ENCODE peak calls at places on chromosomes 6 and 20, in five cellular contexts. X, F, L, I and R are unnamed samples.

GRCh38 chr6:150072201-150072600 is 3.3 kb upstream of the ULBP3 start:
- DNase-seq in F (no peak), I (no peak), L (peak; percentile 16), X (peak; percentile 73), R (no peak)

GRCh38 chr20:61065853-61066252 is 186.2 kb upstream of the CDH4 start:
- DNase-seq in X (no peak), L (no peak), I (no peak), F (no peak), R (no peak)

GRCh38 chr6:134614606-134615485 is 296.9 kb upstream of the SGK1 start:
- DNase-seq in X (no peak), I (no peak), L (no peak), F (no peak), R (no peak)

GRCh38 chr6:108874470-108875160 is 26.4 kb downstream of the ARMC2 start:
- DNase-seq in F (no peak), I (no peak), X (no peak), L (no peak), R (no peak)

GRCh38 chr20:60057866-60058807 is 99.9 kb downstream of the CDH26 start:
- DNase-seq in L (no peak), X (peak; percentile 70), F (no peak), I (no peak), R (peak; percentile 96)

GRCh38 chr20:6017880-6018279 is 36.0 kb downstream of the LRRN4 start:
- DNase-seq in L (no peak), X (no peak), I (no peak), F (no peak), R (no peak)

GRCh38 chr6:16045238-16045637 is 83.6 kb upstream of the MYLIP start:
- DNase-seq in X (no peak), F (no peak), L (no peak), I (no peak), R (no peak)

GRCh38 chr20:21607971-21608735 is 94.3 kb upstream of the NKX2-2 start:
- DNase-seq in I (no peak), X (peak; percentile 77), F (peak; percentile 47), L (peak; percentile 91), R (no peak)

GRCh38 chr6:31834704-31835375 is 7.3 kb downstream of the HSPA1B start:
- DNase-seq in I (peak; percentile 90), X (peak; percentile 89), L (peak; percentile 86), F (no peak), R (no peak)

GRCh38 chr20:58649288-58650180 is 1.5 kb upstream of the STX16 start:
- DNase-seq in F (no peak), I (peak; percentile 78), X (peak; percentile 76), L (no peak), R (no peak)

GRCh38 chr20:47706345-47706744 is 78.9 kb downstream of the SULF2 start:
- DNase-seq in I (no peak), F (no peak), L (no peak), X (no peak), R (no peak)

GRCh38 chr6:170137176-170137891 is 153.5 kb downstream of the DLL1 start:
- DNase-seq in L (no peak), I (peak; percentile 82), F (no peak), X (peak; percentile 80), R (no peak)

GRCh38 chr20:37911838-37912273 is 8.9 kb downstream of the VSTM2L start:
- DNase-seq in F (no peak), I (no peak), L (peak; percentile 64), X (peak; percentile 81), R (peak; percentile 48)

GRCh38 chr6:49909508-49910047 is 43.2 kb upstream of the CRISP1 start:
- DNase-seq in F (peak; percentile 50), I (no peak), L (no peak), X (no peak), R (no peak)

GRCh38 chr20:62828551-62829230 is 11.8 kb downstream of the COL9A3 start:
- DNase-seq in L (no peak), F (no peak), I (no peak), X (peak; percentile 33), R (no peak)

GRCh38 chr20:61975411-61975810 is 90.3 kb downstream of the TAF4 start:
- DNase-seq in I (no peak), L (no peak), F (no peak), X (no peak), R (no peak)

GRCh38 chr6:75694406-75694805 is 54.6 kb upstream of the MYO6 start:
- DNase-seq in L (no peak), I (no peak), X (no peak), F (no peak), R (no peak)

GRCh38 chr6:45507156-45507555 is 129.4 kb upstream of the SUPT3H start:
- DNase-seq in L (no peak), F (no peak), X (no peak), I (no peak), R (no peak)

GRCh38 chr6:121055572-121056163 is 278.6 kb downstream of the TBC1D32 start:
- DNase-seq in I (no peak), X (no peak), L (peak; percentile 62), F (no peak), R (no peak)

GRCh38 chr20:23050847-23051627 is 1.6 kb upstream of the THBD start:
- DNase-seq in L (no peak), X (peak; percentile 96), I (peak; percentile 87), F (no peak), R (no peak)

GRCh38 chr6:111228094-111228493 is 140.8 kb downstream of the SLC16A10 start:
- DNase-seq in X (no peak), I (no peak), L (no peak), F (no peak), R (no peak)

GRCh38 chr20:40160151-40160550 is 528.9 kb downstream of the MAFB start:
- DNase-seq in L (peak; percentile 50), X (peak; percentile 70), I (peak; percentile 77), F (no peak), R (no peak)

GRCh38 chr6:37188962-37189510 is 19.1 kb downstream of the PIM1 start:
- DNase-seq in L (no peak), F (no peak), I (no peak), X (no peak), R (no peak)

GRCh38 chr6:22906091-22906549 is 336.8 kb downstream of the HDGFL1 start:
- DNase-seq in X (no peak), L (no peak), F (no peak), I (no peak), R (no peak)

GRCh38 chr20:32603046-32603726 is 18.1 kb upstream of the NOL4L start:
- DNase-seq in L (no peak), I (no peak), F (no peak), X (no peak), R (no peak)

GRCh38 chr6:113860165-113860955 is 3.2 kb downstream of the MARCKS start:
- DNase-seq in X (peak; percentile 69), I (no peak), L (peak; percentile 18), F (no peak), R (no peak)

GRCh38 chr20:58458342-58459057 is 56.7 kb downstream of the APCDD1L start:
- DNase-seq in F (no peak), X (no peak), I (no peak), L (no peak), R (no peak)

GRCh38 chr6:52065621-52066020 is 21.8 kb downstream of the PKHD1 start:
- DNase-seq in I (no peak), L (no peak), F (no peak), X (no peak), R (no peak)

GRCh38 chr6:3884007-3884745 is 35.0 kb downstream of the FAM50B start:
- DNase-seq in I (peak; percentile 70), L (no peak), F (no peak), X (no peak), R (no peak)

GRCh38 chr20:45958593-45958992 is 13.4 kb downstream of the ZNF335 start:
- DNase-seq in L (no peak), X (no peak), I (peak; percentile 13), F (no peak), R (no peak)

GRCh38 chr20:16490696-16491095 is 82.6 kb downstream of the KIF16B start:
- DNase-seq in F (no peak), L (no peak), X (no peak), I (no peak), R (no peak)

GRCh38 chr6:146028250-146028789 is 542 bp upstream of the GRM1 start:
- DNase-seq in L (peak; percentile 7), X (peak; percentile 84), I (no peak), F (no peak), R (no peak)

GRCh38 chr6:12947191-12947795 is 230.7 kb downstream of the PHACTR1 start:
- DNase-seq in F (no peak), L (no peak), I (no peak), X (no peak), R (no peak)

GRCh38 chr6:11806561-11807317 is 28.1 kb upstream of the ADTRP start:
- DNase-seq in X (no peak), L (no peak), I (no peak), F (no peak), R (no peak)

GRCh38 chr6:12077021-12077420 is 64.9 kb downstream of the HIVEP1 start:
- DNase-seq in L (no peak), F (no peak), I (no peak), X (no peak), R (no peak)

GRCh38 chr6:168302534-168302933 is 17.0 kb downstream of the DACT2 start:
- DNase-seq in I (no peak), X (no peak), F (no peak), L (peak; percentile 14), R (no peak)